ENCODE peak calls at places on chromosomes 1 and 21, in nine cellular contexts. T is lower leg skin, H is brain microvascular endothelial cell, E is adrenal gland, W is cardiac fibroblast, J is MM.1S, Q is heart left ventricle, M is astrocyte, Z is skeletal muscle cell. U is an unnamed sample.

GRCh38 chr1:178818416-178818815 is 52.5 kb downstream of the ANGPTL1 start:
- DNase-seq in J (no peak), E (no peak), Q (no peak), M (peak), H (peak), T (no peak), Z (peak), W (peak), U (peak)

GRCh38 chr1:241702436-241702835 is 50.4 kb downstream of the WDR64 start:
- DNase-seq in W (no peak), E (peak), M (peak), Q (no peak), Z (peak), H (no peak), T (no peak), J (no peak), U (peak)

GRCh38 chr1:248810000-248810726 is 15.6 kb downstream of the SH3BP5L start:
- DNase-seq in W (no peak), H (no peak), J (no peak), Q (no peak), M (no peak), E (no peak), T (peak), Z (no peak), U (no peak)

GRCh38 chr1:240687820-240688219 is 75.9 kb upstream of the GREM2 start:
- DNase-seq in E (no peak), Q (no peak), H (no peak), J (peak), Z (no peak), W (no peak), T (no peak), M (no peak), U (no peak)

GRCh38 chr1:11653616-11654570 is at the start of gene FBXO2:
- DNase-seq in Z (no peak), E (peak), T (no peak), H (no peak), Q (no peak), J (no peak), M (no peak), W (no peak), U (no peak)

GRCh38 chr1:87418048-87418447 is 89.4 kb downstream of the LMO4 start:
- DNase-seq in M (no peak), Q (no peak), W (no peak), H (no peak), J (no peak), E (no peak), Z (no peak), T (no peak), U (no peak)

GRCh38 chr21:17799414-17800164 is 19.6 kb downstream of the C21orf91 start:
- DNase-seq in M (no peak), Z (no peak), W (no peak), T (no peak), J (no peak), Q (no peak), H (no peak), E (no peak), U (no peak)

GRCh38 chr1:1358433-1359201 is at the start of gene MXRA8:
- DNase-seq in J (no peak), E (no peak), Z (peak), T (no peak), W (peak), M (peak), H (peak), Q (peak), U (peak)

GRCh38 chr1:59163268-59164092 is 133.4 kb upstream of the FGGY start:
- DNase-seq in Z (peak), Q (no peak), E (no peak), J (no peak), H (peak), W (peak), T (no peak), M (peak), U (peak)

GRCh38 chr1:235644693-235645305 is 4.8 kb downstream of the GNG4 start:
- DNase-seq in T (peak), H (no peak), E (no peak), M (no peak), Z (no peak), W (no peak), Q (no peak), J (no peak), U (no peak)

GRCh38 chr1:232143315-232143886 is 486.5 kb downstream of the SIPA1L2 start:
- DNase-seq in H (no peak), Z (no peak), Q (no peak), J (no peak), W (peak), E (no peak), M (no peak), T (no peak), U (peak)

GRCh38 chr1:55035904-55036303 is 3.4 kb upstream of the PCSK9 start:
- DNase-seq in Q (no peak), W (no peak), M (no peak), J (no peak), T (no peak), H (no peak), Z (no peak), E (no peak), U (no peak)

GRCh38 chr1:237393632-237394031 is 351.6 kb downstream of the RYR2 start:
- DNase-seq in J (no peak), H (no peak), T (no peak), Q (no peak), E (no peak), W (no peak), Z (no peak), M (no peak), U (no peak)

GRCh38 chr1:50978852-50979781 is 9.1 kb downstream of the CDKN2C start:
- DNase-seq in W (no peak), Z (no peak), J (peak), M (no peak), T (no peak), Q (no peak), H (no peak), E (peak), U (peak)

GRCh38 chr1:179052776-179053175 is 27.1 kb downstream of the FAM20B start:
- DNase-seq in M (no peak), W (no peak), E (no peak), J (no peak), H (no peak), Z (no peak), Q (no peak), T (no peak), U (no peak)

GRCh38 chr1:85628791-85629531 is 48.4 kb downstream of the CCN1 start:
- DNase-seq in Q (peak), E (no peak), W (peak), H (peak), Z (peak), T (no peak), J (no peak), M (peak), U (peak)

GRCh38 chr1:44049839-44050238 is 18.6 kb upstream of the SLC6A9 start:
- DNase-seq in Q (no peak), J (no peak), Z (peak), E (no peak), T (no peak), H (peak), M (peak), W (peak), U (peak)

GRCh38 chr1:212525479-212526110 is 83.0 kb upstream of the ATF3 start:
- DNase-seq in Q (peak), H (peak), T (no peak), Z (no peak), J (no peak), E (peak), W (no peak), M (peak), U (peak)

GRCh38 chr1:108747128-108747827 is 804 bp downstream of the STXBP3 start:
- DNase-seq in Q (peak), Z (peak), M (peak), H (peak), E (peak), J (peak), T (peak), W (peak), U (peak)

GRCh38 chr1:8351693-8352470 is 34.0 kb downstream of the SLC45A1 start:
- DNase-seq in E (no peak), Z (no peak), W (peak), J (no peak), H (no peak), Q (peak), M (no peak), T (no peak), U (no peak)

GRCh38 chr1:218568962-218569530 is 223.9 kb downstream of the TGFB2 start:
- DNase-seq in T (no peak), E (no peak), W (no peak), H (no peak), J (no peak), Q (no peak), M (peak), Z (no peak), U (peak)

GRCh38 chr1:39105061-39105840 is 79.1 kb downstream of the NDUFS5 start:
- DNase-seq in Q (peak), M (no peak), H (no peak), J (peak), Z (no peak), T (peak), W (peak), E (peak), U (peak)

GRCh38 chr1:167898578-167899222 is 15.2 kb downstream of the ADCY10 start:
- DNase-seq in W (no peak), M (no peak), Q (no peak), Z (no peak), E (no peak), J (no peak), T (no peak), H (no peak), U (no peak)

DNA sequence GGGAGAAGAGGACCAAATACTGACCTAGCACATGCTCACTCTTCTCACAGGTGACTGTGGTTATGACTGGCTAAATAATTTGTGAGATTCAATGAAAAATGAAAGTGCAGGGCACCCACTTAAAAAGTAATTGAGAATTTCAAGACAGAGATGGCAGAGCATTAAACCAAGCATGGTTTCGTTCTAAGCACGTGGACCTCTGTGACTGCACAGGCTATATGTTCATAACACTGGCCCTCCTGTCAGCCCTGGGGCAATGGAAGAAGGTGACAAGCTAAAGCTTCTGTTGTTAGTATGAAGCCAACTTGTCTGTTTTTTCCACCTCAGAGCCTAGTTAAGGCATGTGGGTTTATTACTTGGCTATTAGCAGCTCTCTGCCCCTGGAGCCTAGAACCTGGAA is 130.9 kb downstream of the FASLG start:
- DNase-seq in J (peak), T (no peak), H (no peak), Z (no peak), Q (no peak), W (no peak), E (no peak), M (no peak), U (no peak)
- H3K4me3 ChIP-seq in J (no peak), T (no peak), H (no peak), Z (no peak), Q (no peak), W (no peak), E (no peak), M (no peak), U (no peak)

DNA sequence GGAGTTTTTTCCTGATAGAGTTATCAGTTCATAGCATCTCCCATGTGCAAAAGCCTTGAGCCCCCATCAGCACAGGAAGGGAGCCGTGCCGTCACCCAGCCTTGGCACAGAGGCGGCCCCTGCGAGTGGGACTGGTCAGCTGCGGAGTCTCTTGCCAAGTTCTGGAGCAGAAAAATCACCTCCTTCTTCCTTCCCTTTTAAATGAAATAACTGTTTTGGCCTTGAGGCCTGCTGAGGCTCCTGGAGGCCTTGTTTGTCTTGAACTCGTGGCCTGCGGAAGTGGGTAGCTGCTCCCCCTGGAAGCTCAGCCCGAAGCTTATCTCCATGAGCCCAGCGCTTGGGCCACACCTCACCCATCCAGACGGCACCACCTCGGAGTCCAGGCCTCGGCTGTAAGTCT is 145.7 kb upstream of the TMEM51 start:
- DNase-seq in Z (no peak), H (no peak), T (no peak), Q (no peak), W (no peak), E (peak), M (no peak), J (no peak), U (no peak)
- H3K4me3 ChIP-seq in Z (no peak), H (no peak), T (no peak), Q (no peak), W (no peak), E (no peak), M (no peak), J (no peak), U (no peak)

GRCh38 chr1:151327223-151327902 is at the start of gene PI4KB:
- DNase-seq in W (peak), Q (peak), J (peak), Z (peak), T (peak), E (peak), H (peak), M (peak), U (peak)

GRCh38 chr1:151324390-151324930 is 2.8 kb downstream of the PI4KB start:
- DNase-seq in E (no peak), Z (no peak), Q (no peak), T (no peak), W (no peak), J (no peak), H (no peak), M (no peak), U (no peak)

GRCh38 chr1:151326619-151327222 is 495 bp downstream of the PI4KB start:
- DNase-seq in W (peak), Q (peak), J (peak), T (peak), H (peak), M (no peak), E (peak), Z (no peak), U (peak)

GRCh38 chr1:151325231-151325630 is 2.0 kb downstream of the PI4KB start:
- DNase-seq in T (no peak), Q (no peak), W (no peak), Z (no peak), H (no peak), M (peak), J (no peak), E (no peak), U (no peak)

DNA sequence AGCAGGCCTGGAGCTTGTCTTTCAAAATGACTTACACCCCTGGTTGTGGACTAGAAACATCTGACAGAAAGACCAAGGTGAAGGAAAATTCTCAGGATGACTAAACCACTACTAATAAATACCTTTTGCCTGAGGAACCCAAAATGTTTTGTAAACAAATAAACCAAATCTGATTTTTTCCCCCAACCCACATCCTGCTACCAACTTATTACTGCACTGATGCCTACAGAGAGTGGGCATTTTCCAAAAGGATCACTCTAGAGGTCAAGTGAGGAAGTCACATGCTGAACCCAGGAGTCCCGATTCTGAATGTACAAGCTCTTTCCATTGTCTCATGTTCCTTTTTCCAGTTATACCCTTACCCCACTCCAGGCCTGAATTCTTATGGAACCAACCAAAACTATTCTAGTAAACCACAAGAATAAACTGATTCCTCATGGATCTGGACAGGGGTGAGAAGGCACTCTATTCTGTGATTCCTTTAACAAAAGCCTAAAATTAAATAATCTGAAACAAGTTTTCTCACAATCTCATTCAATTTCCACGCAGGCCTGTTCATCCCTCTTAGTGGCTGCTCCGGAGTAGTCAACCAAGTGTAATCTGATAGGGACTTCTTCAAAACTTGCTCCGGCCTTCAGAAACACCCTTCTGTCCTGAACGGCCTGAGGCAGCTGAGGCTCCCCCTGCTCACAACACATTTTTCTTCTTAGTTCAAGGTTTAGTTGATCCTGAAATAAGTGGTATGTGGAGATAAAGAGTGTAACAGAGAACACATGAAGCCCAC is 1.4 kb downstream of the PI4KB start:
- DNase-seq in W (peak), E (peak), J (no peak), H (no peak), M (peak), Z (no peak), Q (no peak), T (no peak), U (peak)
- H3K4me3 ChIP-seq in W (peak), E (no peak), J (peak), H (peak), M (peak), Z (peak), Q (peak), T (no peak), U (peak)

GRCh38 chr21:34836933-34837505 is 168.2 kb downstream of the CLIC6 start:
- DNase-seq in E (no peak), W (no peak), H (no peak), Z (no peak), M (no peak), Q (no peak), J (no peak), T (peak), U (no peak)
- H3K4me3 ChIP-seq in E (no peak), W (peak), H (peak), Z (peak), M (no peak), Q (no peak), J (no peak), T (peak), U (no peak)

GRCh38 chr21:46559291-46559983 is 45.4 kb downstream of the S100B start:
- DNase-seq in W (no peak), T (peak), Q (peak), H (no peak), M (no peak), Z (no peak), J (no peak), E (no peak), U (no peak)
- H3K4me3 ChIP-seq in W (no peak), T (no peak), Q (no peak), H (no peak), M (no peak), Z (no peak), J (no peak), E (no peak), U (no peak)

GRCh38 chr21:36966066-36966845 is at the start of gene HLCS:
- DNase-seq in H (peak), W (peak), E (peak), Q (peak), Z (no peak), J (peak), M (peak), T (peak), U (peak)

GRCh38 chr21:36964398-36964797 is 2.1 kb downstream of the HLCS start:
- DNase-seq in J (peak), T (no peak), E (no peak), W (no peak), Z (no peak), M (no peak), Q (no peak), H (no peak), U (no peak)

GRCh38 chr21:36965720-36966065 is 776 bp downstream of the HLCS start:
- DNase-seq in T (no peak), H (no peak), M (no peak), J (peak), W (no peak), E (no peak), Q (no peak), Z (no peak), U (no peak)

GRCh38 chr21:36966846-36967657 is 583 bp upstream of the HLCS start:
- DNase-seq in W (peak), T (no peak), H (peak), E (peak), Q (no peak), Z (no peak), J (peak), M (no peak), U (no peak)

GRCh38 chr21:36964832-36965719 is 1.4 kb downstream of the HLCS start:
- DNase-seq in Q (no peak), H (no peak), J (peak), M (no peak), Z (no peak), E (no peak), T (no peak), W (no peak), U (no peak)
- H3K4me3 ChIP-seq in Q (no peak), H (peak), J (peak), M (no peak), Z (peak), E (no peak), T (no peak), W (no peak), U (peak)

DNA sequence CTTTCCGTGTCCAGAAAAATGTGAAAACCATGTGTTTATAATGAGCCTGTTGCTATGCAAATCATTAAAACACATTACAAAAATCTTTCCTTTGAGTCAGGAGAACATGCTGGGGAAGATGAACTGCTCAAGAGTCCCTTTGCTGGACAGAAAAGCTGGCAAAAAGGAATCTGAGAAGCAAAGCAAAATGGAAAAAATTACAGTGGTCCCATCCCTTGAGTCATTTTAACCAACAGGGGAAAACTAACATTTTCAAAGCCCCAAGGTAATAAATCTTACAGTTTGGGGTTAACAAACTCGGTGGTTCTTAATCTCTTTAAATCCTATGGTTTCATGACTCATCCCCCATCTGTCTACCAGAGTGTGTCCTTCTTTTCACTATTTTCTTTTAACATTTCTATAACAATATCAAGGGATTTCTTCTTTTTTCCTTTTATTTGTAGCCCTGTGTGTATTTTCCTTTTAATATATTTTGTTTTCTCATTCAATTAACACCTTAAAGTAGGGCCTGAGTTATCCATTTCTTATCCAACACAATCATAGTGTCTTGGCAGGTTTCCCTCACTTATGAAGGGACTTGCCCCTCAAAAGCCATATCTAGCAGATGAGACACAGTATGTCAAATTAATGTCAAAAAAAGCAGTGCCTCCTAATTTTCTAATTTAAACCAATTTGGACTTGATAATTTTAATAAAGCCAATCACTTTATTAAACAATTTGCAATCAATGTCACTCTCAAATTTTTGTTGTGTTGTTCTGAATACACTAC is 105.4 kb downstream of the PTPN14 start:
- DNase-seq in E (no peak), T (no peak), J (no peak), H (peak), M (peak), W (peak), Q (no peak), Z (peak), U (peak)
- H3K4me3 ChIP-seq in E (no peak), T (no peak), J (no peak), H (no peak), M (peak), W (no peak), Q (no peak), Z (no peak), U (no peak)

DNA sequence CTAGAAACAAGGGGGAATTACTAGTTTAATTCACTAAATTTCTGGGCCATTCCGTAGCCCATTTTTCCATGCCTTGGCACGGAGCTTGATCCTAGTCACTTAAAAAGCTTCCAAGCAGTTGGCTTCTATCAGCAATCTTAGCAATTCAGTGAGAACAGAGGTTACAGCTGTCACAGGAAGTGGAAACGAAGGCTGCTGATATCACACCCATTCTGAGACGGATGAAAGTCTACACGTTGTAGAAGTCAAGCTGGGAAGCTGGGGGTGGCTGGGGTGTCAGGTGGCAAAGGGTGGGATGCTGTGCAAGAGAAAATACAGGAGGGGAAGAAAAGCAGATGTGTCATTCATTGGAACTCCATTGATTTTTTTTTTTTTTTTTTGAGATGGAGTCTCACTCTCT is 11.8 kb upstream of the STMN1 start:
- DNase-seq in M (no peak), T (no peak), Z (no peak), J (no peak), W (peak), H (peak), E (no peak), Q (no peak), U (no peak)
- H3K4me3 ChIP-seq in M (no peak), T (no peak), Z (no peak), J (no peak), W (no peak), H (no peak), E (no peak), Q (no peak), U (no peak)

GRCh38 chr1:160207751-160208150 is 2.6 kb downstream of the PEA15 start:
- DNase-seq in E (no peak), H (no peak), T (peak), Z (no peak), W (no peak), J (no peak), M (no peak), Q (no peak), U (no peak)
- H3K4me3 ChIP-seq in E (no peak), H (no peak), T (no peak), Z (no peak), W (no peak), J (no peak), M (no peak), Q (peak), U (no peak)

U was measured in AG10803.